ENCODE peak calls at places on chromosomes 4 and X, in eight cellular contexts. G is stomach; D is breast epithelium; O is bronchial epithelial cell; S is Caco-2; C is hepatocyte; A is naive thymus-derived CD4-positive, alpha-beta T cell; F is suprapubic skin. I is an unnamed sample.
A peak's percentile ranks its signal among the peaks of the same experiment; 100 is the strongest.

GRCh38 chr4:78864405-78865024 is 74.7 kb downstream of the PAQR3 start:
- DNase-seq in G (no peak), D (no peak), O (peak; percentile 80), S (peak; percentile 67), C (peak; percentile 83), A (peak; percentile 70), F (no peak), I (peak; percentile 51)

GRCh38 chr4:180913750-180914149 is 1329.5 kb upstream of the TENM3 start:
- DNase-seq in G (no peak), D (no peak), O (peak; percentile 29), S (no peak), C (no peak), A (no peak), F (no peak), I (no peak)

GRCh38 chrX:126551306-126551705 is 1.3 kb downstream of the DCAF12L1 start:
- DNase-seq in G (no peak), D (no peak), O (no peak), S (no peak), C (no peak), A (no peak), F (no peak), I (no peak)

GRCh38 chr4:109560687-109561452 is 824 bp downstream of the MCUB start:
- DNase-seq in G (no peak), D (no peak), O (peak; percentile 72), S (no peak), C (peak; percentile 49), A (peak; percentile 65), F (peak; percentile 74), I (peak; percentile 80)

GRCh38 chr4:168560835-168561210 is 64.0 kb downstream of the PALLD start:
- DNase-seq in G (no peak), D (no peak), O (no peak), S (no peak), C (no peak), A (no peak), F (no peak), I (no peak)

GRCh38 chr4:188154668-188155423 is 15.6 kb downstream of the TRIML1 start:
- DNase-seq in G (no peak), D (no peak), O (no peak), S (peak; percentile 59), C (no peak), A (no peak), F (no peak), I (no peak)

GRCh38 chr4:6024450-6024960 is 6.3 kb upstream of the C4orf50 start:
- DNase-seq in G (no peak), D (no peak), O (no peak), S (no peak), C (no peak), A (no peak), F (no peak), I (no peak)

GRCh38 chr4:125390126-125390525 is 75.4 kb downstream of the FAT4 start:
- DNase-seq in G (no peak), D (no peak), O (peak; percentile 86), S (no peak), C (no peak), A (no peak), F (no peak), I (no peak)

GRCh38 chr4:94559351-94559806 is 107.6 kb downstream of the PDLIM5 start:
- DNase-seq in G (no peak), D (no peak), O (peak; percentile 24), S (no peak), C (no peak), A (no peak), F (no peak), I (no peak)

GRCh38 chrX:145002776-145003175 is 244.5 kb upstream of the SPANXN1 start:
- DNase-seq in G (no peak), D (no peak), O (peak; percentile 39), S (no peak), C (no peak), A (no peak), F (no peak), I (no peak)

GRCh38 chr4:157447195-157447594 is 226.7 kb downstream of the GRIA2 start:
- DNase-seq in G (no peak), D (no peak), O (peak; percentile 32), S (no peak), C (no peak), A (no peak), F (no peak), I (no peak)

GRCh38 chr4:5199142-5199541 is 147.9 kb downstream of the STK32B start:
- DNase-seq in G (no peak), D (no peak), O (no peak), S (no peak), C (no peak), A (no peak), F (no peak), I (no peak)

GRCh38 chrX:153708415-153708814 is 15.8 kb downstream of the BCAP31 start:
- DNase-seq in G (peak; percentile 77), D (no peak), O (peak; percentile 87), S (peak; percentile 83), C (peak; percentile 84), A (peak; percentile 31), F (no peak), I (no peak)

GRCh38 chr4:82217986-82218715 is 155.6 kb downstream of the HNRNPD start:
- DNase-seq in G (no peak), D (no peak), O (peak; percentile 22), S (peak; percentile 29), C (peak; percentile 17), A (peak; percentile 14), F (no peak), I (no peak)

GRCh38 chrX:46754450-46755075 is 4.4 kb downstream of the SLC9A7 start:
- DNase-seq in G (no peak), D (no peak), O (no peak), S (no peak), C (no peak), A (no peak), F (no peak), I (peak; percentile 31)

GRCh38 chr4:1205641-1206298 is 33.4 kb upstream of the SPON2 start:
- DNase-seq in G (peak; percentile 23), D (peak; percentile 31), O (no peak), S (no peak), C (no peak), A (no peak), F (no peak), I (no peak)

GRCh38 chr4:153448003-153448731 is 18.0 kb upstream of the TMEM131L start:
- DNase-seq in G (no peak), D (no peak), O (peak; percentile 74), S (no peak), C (peak; percentile 60), A (no peak), F (no peak), I (no peak)

GRCh38 chr4:143282170-143282760 is 54.4 kb upstream of the GAB1 start:
- DNase-seq in G (no peak), D (no peak), O (no peak), S (no peak), C (no peak), A (no peak), F (no peak), I (no peak)

GRCh38 chr4:38610844-38611550 is 53.0 kb upstream of the KLF3 start:
- DNase-seq in G (peak; percentile 53), D (no peak), O (no peak), S (no peak), C (no peak), A (no peak), F (no peak), I (no peak)

DNA sequence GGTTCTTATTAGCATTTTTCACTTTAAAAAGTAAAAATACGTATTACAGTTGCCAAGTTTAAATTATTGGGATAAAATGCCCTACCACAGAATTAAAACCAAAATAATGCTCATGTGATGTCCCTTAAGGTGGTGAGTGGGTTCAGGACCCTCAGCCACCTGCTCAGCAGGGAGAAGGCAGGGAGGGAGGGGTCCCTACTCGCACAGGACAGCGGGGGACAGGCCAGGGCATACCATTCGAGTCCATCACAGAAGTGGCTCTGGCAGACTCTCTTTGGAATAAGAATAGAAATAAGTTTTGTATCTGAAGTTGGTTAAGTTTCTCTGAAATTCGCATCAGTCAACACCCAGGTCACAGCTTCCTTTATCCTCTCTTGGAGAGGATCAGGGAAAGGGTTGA is 37.7 kb downstream of the NOP14 start:
- DNase-seq in G (no peak), D (peak; percentile 5), O (no peak), S (no peak), C (no peak), A (no peak), F (peak; percentile 35), I (no peak)
- H3K36me3 ChIP-seq in G (peaks cover 71% of the 10 kb centered on the region), D (peaks cover 5% of the 10 kb centered on the region), O (peaks cover 29% of the 10 kb centered on the region), S (no peaks in the 10 kb centered on the region), C (no peaks in the 10 kb centered on the region), A (peaks cover 73% of the 10 kb centered on the region), F (peaks cover 81% of the 10 kb centered on the region), I (peaks cover 45% of the 10 kb centered on the region)

GRCh38 chr4:15714141-15714540 is 11.3 kb downstream of the BST1 start:
- DNase-seq in G (no peak), D (no peak), O (no peak), S (no peak), C (no peak), A (no peak), F (no peak), I (no peak)
- H3K36me3 ChIP-seq in G (no peaks in the 10 kb centered on the region), D (no peaks in the 10 kb centered on the region), O (no peaks in the 10 kb centered on the region), S (no peaks in the 10 kb centered on the region), C (no peaks in the 10 kb centered on the region), A (no peaks in the 10 kb centered on the region), F (no peaks in the 10 kb centered on the region), I (no peaks in the 10 kb centered on the region)

GRCh38 chr4:48831532-48832015 is 686 bp downstream of the OCIAD1 start:
- DNase-seq in G (no peak), D (no peak), O (peak; percentile 25), S (no peak), C (no peak), A (no peak), F (no peak), I (peak; percentile 32)

GRCh38 chr4:48832571-48832970 is 1.7 kb downstream of the OCIAD1 start:
- DNase-seq in G (no peak), D (no peak), O (peak; percentile 33), S (no peak), C (no peak), A (no peak), F (no peak), I (no peak)

GRCh38 chr4:48841045-48841827 is 10.3 kb downstream of the OCIAD1 start:
- DNase-seq in G (no peak), D (no peak), O (no peak), S (no peak), C (no peak), A (no peak), F (no peak), I (no peak)

GRCh38 chr4:48830706-48831531 is at the start of gene OCIAD1:
- DNase-seq in G (peak; percentile 97), D (peak; percentile 95), O (peak; percentile 99), S (peak; percentile 96), C (peak; percentile 100), A (peak; percentile 88), F (peak; percentile 98), I (peak; percentile 98)

DNA sequence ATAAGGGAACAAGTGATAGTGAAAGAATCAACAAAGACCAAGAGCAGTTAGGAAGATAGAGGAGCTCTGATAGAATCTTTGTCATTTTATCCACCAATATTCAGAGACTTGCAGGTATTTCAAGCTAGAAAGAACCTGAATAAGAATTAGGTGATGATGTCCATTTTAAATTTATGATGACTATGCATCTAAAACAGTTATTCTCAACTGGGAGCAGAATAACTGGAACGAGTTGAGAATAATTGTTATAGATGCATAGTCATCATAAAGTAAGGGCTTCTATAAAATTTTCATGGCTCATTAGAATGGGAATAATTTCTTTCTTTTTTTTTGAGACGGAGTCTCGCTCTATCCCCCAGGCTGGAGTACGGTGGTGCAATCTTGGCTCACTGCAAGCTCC is 5.8 kb downstream of the OCIAD1 start:
- DNase-seq in G (no peak), D (no peak), O (no peak), S (no peak), C (no peak), A (no peak), F (no peak), I (no peak)
- H3K36me3 ChIP-seq in G (peaks cover 34% of the 10 kb centered on the region), D (no peaks in the 10 kb centered on the region), O (peaks cover 4% of the 10 kb centered on the region), S (no peaks in the 10 kb centered on the region), C (no peaks in the 10 kb centered on the region), A (peaks cover 57% of the 10 kb centered on the region), F (peaks cover 60% of the 10 kb centered on the region), I (peaks cover 2% of the 10 kb centered on the region)

GRCh38 chr4:15953625-15954024 is 9.3 kb downstream of the FGFBP2 start:
- DNase-seq in G (no peak), D (no peak), O (no peak), S (no peak), C (no peak), A (no peak), F (no peak), I (no peak)
- H3K36me3 ChIP-seq in G (no peaks in the 10 kb centered on the region), D (no peaks in the 10 kb centered on the region), O (no peaks in the 10 kb centered on the region), S (no peaks in the 10 kb centered on the region), C (no peaks in the 10 kb centered on the region), A (no peaks in the 10 kb centered on the region), F (no peaks in the 10 kb centered on the region), I (no peaks in the 10 kb centered on the region)

I was measured in GM06990.